ENCODE peak calls at places on chromosome 16, in five cellular contexts. J is body of pancreas; E is activated T-cell treated with anti-CD3 and anti-CD28 coated beads, Interleukin-2, amount 50 U/mL, for 72 hours; A is colonic mucosa; Q is NCI-H446 treated with DMSO at 0.1 percent for 48 hours. W is an unnamed sample.

GRCh38 chr16:29891525-29892457 is 7.6 kb downstream of the SEZ6L2 start:
- DNase-seq in J (no peak), Q (no peak), A (no peak), E (no peak), W (no peak)

GRCh38 chr16:54236761-54237160 is 49.8 kb downstream of the IRX3 start:
- DNase-seq in A (no peak), Q (no peak), E (no peak), J (no peak), W (no peak)

GRCh38 chr16:14371778-14372431 is 258.2 kb downstream of the PARN start:
- DNase-seq in E (no peak), J (no peak), A (no peak), Q (no peak), W (no peak)

GRCh38 chr16:80672379-80672778 is 131.6 kb downstream of the DYNLRB2 start:
- DNase-seq in E (no peak), A (no peak), J (no peak), Q (no peak), W (no peak)

GRCh38 chr16:35258381-35258780 is 1799.0 kb downstream of the TP53TG3F start:
- DNase-seq in J (no peak), E (no peak), A (no peak), Q (no peak), W (no peak)

GRCh38 chr16:5895137-5895536 is 797.5 kb upstream of the EEF2KMT start:
- DNase-seq in Q (no peak), J (no peak), E (no peak), A (no peak), W (no peak)

GRCh38 chr16:53176434-53176833 is 121.6 kb downstream of the CHD9 start:
- DNase-seq in A (no peak), Q (no peak), J (no peak), E (no peak), W (no peak)

GRCh38 chr16:75247249-75247648 is 4.2 kb downstream of the BCAR1 start:
- DNase-seq in Q (no peak), E (no peak), J (no peak), A (no peak), W (no peak)

GRCh38 chr16:69302301-69302700 is 8.8 kb upstream of the VPS4A start:
- DNase-seq in J (no peak), A (no peak), Q (no peak), E (no peak), W (no peak)

GRCh38 chr16:46885960-46886763 is 2.0 kb downstream of the GPT2 start:
- DNase-seq in A (no peak), Q (no peak), J (peak; percentile 73), E (no peak), W (no peak)

GRCh38 chr16:4724661-4725270 is 9.3 kb downstream of the ANKS3 start:
- DNase-seq in E (no peak), Q (no peak), J (no peak), A (no peak), W (no peak)

GRCh38 chr16:20675488-20676267 is 21.8 kb downstream of the ACSM1 start:
- DNase-seq in Q (no peak), J (peak; percentile 54), E (peak; percentile 25), A (peak; percentile 86), W (no peak)

GRCh38 chr16:59878479-59878878 is 1144.4 kb upstream of the GOT2 start:
- DNase-seq in E (no peak), Q (no peak), J (no peak), A (no peak), W (no peak)

GRCh38 chr16:19513377-19514053 is 8.4 kb downstream of the GDE1 start:
- DNase-seq in E (no peak), J (no peak), Q (no peak), A (peak; percentile 36), W (no peak)

GRCh38 chr16:894136-894535 is 76.6 kb downstream of the LMF1 start:
- DNase-seq in Q (no peak), A (no peak), E (no peak), J (peak; percentile 46), W (no peak)

GRCh38 chr16:68328151-68328859 is 17.5 kb downstream of the PRMT7 start:
- DNase-seq in J (peak; percentile 80), A (peak; percentile 82), E (peak; percentile 83), Q (peak; percentile 21), W (peak; percentile 87)

GRCh38 chr16:66388350-66389139 is 22.1 kb downstream of the CDH5 start:
- DNase-seq in J (no peak), A (no peak), Q (no peak), E (no peak), W (no peak)

GRCh38 chr16:54633943-54634362 is 296.7 kb upstream of the IRX5 start:
- DNase-seq in Q (no peak), E (no peak), J (no peak), A (no peak), W (peak; percentile 22)

GRCh38 chr16:83887088-83887487 is 11.8 kb upstream of the MLYCD start:
- DNase-seq in J (no peak), Q (no peak), E (no peak), A (no peak), W (peak; percentile 48)

GRCh38 chr16:25707982-25708583 is 16.3 kb downstream of the HS3ST4 start:
- DNase-seq in Q (peak; percentile 0), J (peak; percentile 36), E (peak; percentile 17), A (peak; percentile 22), W (peak; percentile 22)

GRCh38 chr16:19227643-19228042 is 57.9 kb upstream of the CLEC19A start:
- DNase-seq in E (no peak), J (peak; percentile 19), Q (no peak), A (no peak), W (no peak)

GRCh38 chr16:29808219-29808900 is 2.0 kb downstream of the MAZ start:
- DNase-seq in E (peak; percentile 37), Q (no peak), J (no peak), A (peak; percentile 49), W (peak; percentile 56)

GRCh38 chr16:17194190-17194780 is 276.5 kb downstream of the XYLT1 start:
- DNase-seq in Q (no peak), E (peak; percentile 56), A (peak; percentile 61), J (peak; percentile 72), W (peak; percentile 72)

GRCh38 chr16:23564964-23565363 is 7.4 kb downstream of the UBFD1 start:
- DNase-seq in J (no peak), E (no peak), Q (no peak), A (no peak), W (no peak)

GRCh38 chr16:86261379-86261778 is 248.9 kb upstream of the FOXF1 start:
- DNase-seq in A (no peak), Q (no peak), J (no peak), E (no peak), W (no peak)

GRCh38 chr16:53809088-53809951 is 105.4 kb downstream of the FTO start:
- DNase-seq in E (no peak), A (no peak), Q (no peak), J (no peak), W (no peak)